ENCODE peak calls at places on chromosomes 16 and 17, in four cellular contexts. K, B, H and E are unnamed samples.

GRCh38 chr16:88368994-88369393 is 13.8 kb upstream of the ZNF469 start:
- DNase-seq in K (no peak), B (no peak), H (no peak), E (no peak)

GRCh38 chr17:68053237-68054030 is 17.9 kb downstream of the KPNA2 start:
- DNase-seq in K (no peak), B (no peak), H (no peak), E (no peak)

GRCh38 chr17:45784583-45785372 is 658 bp downstream of the CRHR1 start:
- DNase-seq in K (no peak), B (no peak), H (peak; percentile 64), E (peak; percentile 66)

GRCh38 chr17:42522263-42522790 is 13.7 kb upstream of the NAGLU start:
- DNase-seq in K (no peak), B (no peak), H (no peak), E (no peak)

GRCh38 chr16:65666132-65666869 is 544.4 kb upstream of the CDH11 start:
- DNase-seq in K (no peak), B (no peak), H (no peak), E (no peak)

GRCh38 chr17:47763913-47764582 is 31.0 kb downstream of the TBX21 start:
- DNase-seq in K (no peak), B (no peak), H (no peak), E (no peak)

GRCh38 chr17:78781339-78782304 is at the start of gene CYTH1:
- DNase-seq in K (no peak), B (no peak), H (peak; percentile 52), E (no peak)

GRCh38 chr16:27520982-27521673 is 28.6 kb downstream of the GTF3C1 start:
- DNase-seq in K (no peak), B (no peak), H (no peak), E (no peak)

GRCh38 chr17:50161023-50161910 is 4.5 kb upstream of the SGCA start:
- DNase-seq in K (peak; percentile 86), B (peak; percentile 80), H (peak; percentile 94), E (peak; percentile 93)

GRCh38 chr17:73939808-73940207 is 263.7 kb upstream of the RPL38 start:
- DNase-seq in K (no peak), B (no peak), H (no peak), E (no peak)

GRCh38 chr17:15261063-15261817 is 3.9 kb downstream of the PMP22 start:
- DNase-seq in K (no peak), B (no peak), H (no peak), E (no peak)

GRCh38 chr17:78117027-78117981 is 11.3 kb downstream of the TMC6 start:
- DNase-seq in K (no peak), B (no peak), H (peak; percentile 21), E (no peak)

GRCh38 chr16:57621521-57622268 is 6.7 kb upstream of the ADGRG1 start:
- DNase-seq in K (no peak), B (no peak), H (no peak), E (peak; percentile 56)

GRCh38 chr17:42937712-42938596 is 26.3 kb downstream of the AARSD1 start:
- DNase-seq in K (peak; percentile 51), B (no peak), H (peak; percentile 73), E (peak; percentile 52)

GRCh38 chr16:28836761-28837064 is 9.4 kb downstream of the TUFM start:
- DNase-seq in K (no peak), B (no peak), H (no peak), E (no peak)

GRCh38 chr16:58755989-58756649 is 22.0 kb upstream of the GOT2 start:
- DNase-seq in K (peak; percentile 66), B (no peak), H (peak; percentile 86), E (peak; percentile 40)

GRCh38 chr16:27291722-27292240 is 22.0 kb upstream of the IL4R start:
- DNase-seq in K (no peak), B (no peak), H (no peak), E (no peak)

GRCh38 chr16:56898847-56899246 is 33.1 kb upstream of the HERPUD1 start:
- DNase-seq in K (no peak), B (peak; percentile 77), H (no peak), E (no peak)

GRCh38 chr16:74025-74424 is 1.6 kb upstream of the RHBDF1 start:
- DNase-seq in K (no peak), B (no peak), H (no peak), E (no peak)

GRCh38 chr16:83586036-83586810 is 221.6 kb upstream of the HSBP1 start:
- DNase-seq in K (no peak), B (no peak), H (no peak), E (no peak)

GRCh38 chr17:6654816-6655731 is 3.5 kb downstream of the C17orf100 start:
- DNase-seq in K (no peak), B (no peak), H (no peak), E (no peak)

GRCh38 chr17:18038149-18038850 is 668 bp downstream of the ATPAF2 start:
- DNase-seq in K (no peak), B (no peak), H (peak; percentile 16), E (no peak)

GRCh38 chr16:56460101-56460500 is 8.7 kb downstream of the OGFOD1 start:
- DNase-seq in K (no peak), B (no peak), H (no peak), E (no peak)

GRCh38 chr16:1466968-1467521 is 7.8 kb downstream of the CLCN7 start:
- DNase-seq in K (no peak), B (no peak), H (no peak), E (peak; percentile 30)

GRCh38 chr17:74892013-74892841 is 1.2 kb downstream of the FADS6 start:
- DNase-seq in K (no peak), B (no peak), H (no peak), E (no peak)

GRCh38 chr16:35557731-35558130 is 2098.3 kb downstream of the TP53TG3F start:
- DNase-seq in K (no peak), B (no peak), H (no peak), E (no peak)

GRCh38 chr16:35561346-35561745 is 2101.9 kb downstream of the TP53TG3F start:
- DNase-seq in K (no peak), B (no peak), H (no peak), E (no peak)

GRCh38 chr16:35562471-35562870 is 2103.1 kb downstream of the TP53TG3F start:
- DNase-seq in K (no peak), B (no peak), H (no peak), E (no peak)

GRCh38 chr16:35560637-35560984 is 2101.2 kb downstream of the TP53TG3F start:
- DNase-seq in K (no peak), B (no peak), H (no peak), E (no peak)

DNA sequence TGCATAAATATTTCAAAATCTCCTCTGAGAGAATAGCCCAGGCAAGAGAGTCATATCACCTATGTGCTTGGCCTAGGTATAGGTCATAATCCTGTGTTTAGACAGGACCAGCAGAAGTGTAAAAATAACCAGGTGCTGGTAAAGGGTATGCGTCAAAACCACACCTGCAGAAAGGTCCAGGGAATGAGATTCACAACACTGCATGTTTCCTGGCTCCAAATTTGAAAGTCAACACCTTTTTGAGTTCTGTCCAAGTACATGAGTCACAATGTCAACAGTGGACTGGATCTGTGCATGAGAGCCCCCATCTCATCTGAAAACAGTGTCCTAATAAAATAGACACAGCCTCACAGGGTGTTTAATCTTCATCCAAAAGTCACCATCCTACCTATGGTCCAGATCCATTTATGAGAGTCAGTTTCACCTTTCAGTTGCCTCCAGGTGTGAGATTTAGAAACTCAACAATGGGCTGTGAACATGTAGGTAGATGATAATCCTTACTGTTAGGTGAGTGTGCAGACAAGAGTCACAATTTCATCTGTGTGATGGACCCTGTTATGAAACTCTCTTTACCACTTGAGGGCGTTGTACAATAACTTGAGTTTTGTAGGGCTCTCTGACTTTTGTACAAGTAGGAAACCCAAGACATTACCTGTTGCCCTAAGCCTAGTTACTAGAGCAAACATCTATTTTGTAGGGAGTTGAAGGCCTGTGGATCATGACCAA is 2100.7 kb downstream of the TP53TG3F start:
- DNase-seq in K (no peak), B (no peak), H (no peak), E (peak; percentile 71)
- TF ChIP-seq JUND in K (no peak), B (no peak), H (no peak), E (peak; percentile 58)

DNA sequence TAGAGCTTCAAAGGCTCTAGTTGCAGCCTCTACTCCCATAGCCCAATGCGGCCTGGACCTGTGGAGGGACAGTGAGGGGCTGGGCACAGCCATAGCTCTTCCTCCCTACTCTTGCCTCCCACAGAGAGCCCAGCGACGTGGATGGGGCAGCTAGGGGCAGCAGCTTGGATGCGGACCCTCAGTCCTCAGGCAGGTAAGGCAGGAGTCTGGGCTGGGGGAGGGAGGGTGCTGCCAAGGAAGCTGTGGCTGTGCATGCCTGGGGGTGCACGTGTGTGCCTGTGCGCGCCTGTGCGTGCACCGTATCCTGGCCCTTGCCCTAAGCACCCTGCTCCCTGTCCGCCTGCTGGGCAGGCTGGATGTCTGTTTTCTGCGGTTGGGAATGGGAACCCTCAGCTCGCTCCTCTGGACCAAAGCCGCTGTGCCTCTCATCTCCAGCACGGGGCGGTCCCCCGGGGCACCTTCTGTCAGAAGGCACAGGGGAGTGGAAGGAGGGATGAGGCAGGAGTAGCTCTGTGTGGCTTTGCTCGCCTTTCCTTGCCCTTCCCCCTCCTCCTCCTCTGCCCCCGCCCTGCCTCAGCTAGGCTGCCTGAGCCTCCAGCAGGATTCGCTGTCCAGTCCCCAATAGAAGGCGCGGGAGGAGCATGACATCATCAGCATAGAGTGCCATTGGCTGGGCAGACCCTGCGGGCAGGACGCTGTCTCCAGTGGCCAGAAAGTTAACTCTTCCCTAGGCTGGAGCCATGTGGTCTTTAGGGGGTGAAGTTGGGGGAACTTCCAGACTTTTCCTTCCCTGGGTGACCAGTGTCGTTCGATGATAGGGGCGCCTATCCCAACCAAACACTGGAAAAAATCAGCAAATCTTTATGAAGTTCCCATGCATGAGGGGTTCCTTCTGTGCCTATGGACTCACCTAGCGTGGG is 797 bp downstream of the PRCD start:
- DNase-seq in K (peak; percentile 93), B (no peak), H (peak; percentile 97), E (peak; percentile 99)
- TF ChIP-seq JUND in K (no peak), B (no peak), H (peak; percentile 97), E (no peak)

GRCh38 chr17:2852729-2853110 is 56.5 kb downstream of the RAP1GAP2 start:
- DNase-seq in K (no peak), B (no peak), H (no peak), E (no peak)

GRCh38 chr17:2853111-2853721 is 57.0 kb downstream of the RAP1GAP2 start:
- DNase-seq in K (no peak), B (no peak), H (no peak), E (peak; percentile 57)

GRCh38 chr17:2854662-2855061 is 58.4 kb downstream of the RAP1GAP2 start:
- DNase-seq in K (no peak), B (no peak), H (no peak), E (no peak)

GRCh38 chr17:2855063-2855600 is 58.9 kb downstream of the RAP1GAP2 start:
- DNase-seq in K (no peak), B (no peak), H (no peak), E (no peak)

GRCh38 chr17:2853722-2854580 is 57.7 kb downstream of the RAP1GAP2 start:
- DNase-seq in K (no peak), B (no peak), H (no peak), E (peak; percentile 27)
- TF ChIP-seq JUND in K (no peak), B (no peak), H (no peak), E (no peak)

DNA sequence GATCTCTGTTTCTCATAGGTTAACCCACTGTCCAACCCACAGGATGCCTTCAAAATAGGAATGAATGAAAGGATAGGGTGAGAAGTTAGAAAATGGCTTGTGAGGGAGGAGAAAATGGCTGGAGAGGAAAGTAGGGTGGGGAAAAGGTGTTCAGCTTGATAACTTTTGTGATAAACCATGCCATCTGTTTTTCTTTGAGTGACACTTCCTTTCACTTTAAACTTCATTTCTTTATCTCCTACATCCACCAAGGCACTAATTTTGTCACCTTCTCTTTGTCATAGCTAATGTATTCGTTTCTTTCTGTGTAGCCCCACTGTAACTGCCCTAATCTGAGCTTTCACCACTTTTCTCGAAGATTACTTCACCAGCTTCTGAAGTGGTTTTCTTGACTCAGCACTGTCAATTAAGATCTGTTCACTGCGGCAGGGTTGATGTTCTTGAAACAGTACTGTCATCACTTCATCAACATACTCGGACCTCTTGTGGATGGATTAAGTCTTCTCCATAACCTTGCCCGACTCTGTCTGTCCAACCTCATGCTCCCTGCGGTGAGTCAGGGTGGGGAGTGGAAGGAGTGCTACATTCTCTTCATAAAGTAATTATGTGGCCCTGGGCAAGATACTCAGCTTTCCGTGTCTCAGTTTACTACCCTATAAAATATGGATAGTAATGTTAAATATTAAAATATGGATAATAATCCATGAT is 5.5 kb upstream of the KRT10 start:
- DNase-seq in K (peak; percentile 80), B (no peak), H (peak; percentile 95), E (no peak)
- TF ChIP-seq JUND in K (peak; percentile 86), B (no peak), H (peak; percentile 81), E (no peak)